ENCODE peak calls at places on chromosomes 2 and 18, in eight cellular contexts. One of them, this sample, is unnamed.

GRCh38 chr18:35610089-35610488 is 28.5 kb downstream of the GALNT1 start:
- DNase-seq in A172: no peak
- DNase-seq in uterus: no peak
- DNase-seq in H9: no peak
- DNase-seq in HTR-8/SVneo: no peak
- DNase-seq in activated T-cell treated with anti-CD3 and anti-CD28 coated beads, Interleukin-2, amount 50 U/mL, for 4 hours: no peak
- DNase-seq in stimulated activated naive CD4-positive, alpha-beta T cell: no peak
- DNase-seq in lower lobe of right lung: no peak
- DNase-seq in this sample: no peak

GRCh38 chr2:238133499-238134392 is 4.7 kb upstream of the KLHL30 start:
- DNase-seq in A172: no peak
- DNase-seq in uterus: no peak
- DNase-seq in H9: no peak
- DNase-seq in HTR-8/SVneo: no peak
- DNase-seq in activated T-cell treated with anti-CD3 and anti-CD28 coated beads, Interleukin-2, amount 50 U/mL, for 4 hours: no peak
- DNase-seq in stimulated activated naive CD4-positive, alpha-beta T cell: no peak
- DNase-seq in lower lobe of right lung: peak
- DNase-seq in this sample: no peak

GRCh38 chr2:175022923-175023322 is 17.7 kb upstream of the CHN1 start:
- DNase-seq in A172: no peak
- DNase-seq in uterus: no peak
- DNase-seq in H9: no peak
- DNase-seq in HTR-8/SVneo: no peak
- DNase-seq in activated T-cell treated with anti-CD3 and anti-CD28 coated beads, Interleukin-2, amount 50 U/mL, for 4 hours: no peak
- DNase-seq in stimulated activated naive CD4-positive, alpha-beta T cell: no peak
- DNase-seq in lower lobe of right lung: no peak
- DNase-seq in this sample: no peak

GRCh38 chr18:50287441-50288347 is at the start of gene CXXC1:
- DNase-seq in A172: peak
- DNase-seq in uterus: peak
- DNase-seq in H9: peak
- DNase-seq in HTR-8/SVneo: peak
- DNase-seq in activated T-cell treated with anti-CD3 and anti-CD28 coated beads, Interleukin-2, amount 50 U/mL, for 4 hours: peak
- DNase-seq in stimulated activated naive CD4-positive, alpha-beta T cell: peak
- DNase-seq in lower lobe of right lung: peak
- DNase-seq in this sample: peak

GRCh38 chr2:125037135-125037653 is 1012.1 kb downstream of the CNTNAP5 start:
- DNase-seq in A172: no peak
- DNase-seq in uterus: no peak
- DNase-seq in H9: no peak
- DNase-seq in HTR-8/SVneo: no peak
- DNase-seq in activated T-cell treated with anti-CD3 and anti-CD28 coated beads, Interleukin-2, amount 50 U/mL, for 4 hours: no peak
- DNase-seq in stimulated activated naive CD4-positive, alpha-beta T cell: no peak
- DNase-seq in lower lobe of right lung: no peak
- DNase-seq in this sample: no peak

GRCh38 chr2:181152221-181152620 is 171.8 kb downstream of the UBE2E3 start:
- DNase-seq in A172: no peak
- DNase-seq in uterus: no peak
- DNase-seq in H9: no peak
- DNase-seq in HTR-8/SVneo: no peak
- DNase-seq in activated T-cell treated with anti-CD3 and anti-CD28 coated beads, Interleukin-2, amount 50 U/mL, for 4 hours: no peak
- DNase-seq in stimulated activated naive CD4-positive, alpha-beta T cell: no peak
- DNase-seq in lower lobe of right lung: no peak
- DNase-seq in this sample: no peak

GRCh38 chr2:146814971-146815370 is 1029.9 kb upstream of the ACVR2A start:
- DNase-seq in A172: peak
- DNase-seq in uterus: no peak
- DNase-seq in H9: no peak
- DNase-seq in HTR-8/SVneo: no peak
- DNase-seq in activated T-cell treated with anti-CD3 and anti-CD28 coated beads, Interleukin-2, amount 50 U/mL, for 4 hours: no peak
- DNase-seq in stimulated activated naive CD4-positive, alpha-beta T cell: no peak
- DNase-seq in lower lobe of right lung: no peak
- DNase-seq in this sample: no peak

GRCh38 chr18:9094307-9095226 is 7.9 kb upstream of the NDUFV2 start:
- DNase-seq in A172: no peak
- DNase-seq in uterus: no peak
- DNase-seq in H9: no peak
- DNase-seq in HTR-8/SVneo: no peak
- DNase-seq in activated T-cell treated with anti-CD3 and anti-CD28 coated beads, Interleukin-2, amount 50 U/mL, for 4 hours: peak
- DNase-seq in stimulated activated naive CD4-positive, alpha-beta T cell: peak
- DNase-seq in lower lobe of right lung: no peak
- DNase-seq in this sample: no peak

GRCh38 chr2:11101430-11101829 is 53.8 kb upstream of the SLC66A3 start:
- DNase-seq in A172: no peak
- DNase-seq in uterus: no peak
- DNase-seq in H9: no peak
- DNase-seq in HTR-8/SVneo: no peak
- DNase-seq in activated T-cell treated with anti-CD3 and anti-CD28 coated beads, Interleukin-2, amount 50 U/mL, for 4 hours: no peak
- DNase-seq in stimulated activated naive CD4-positive, alpha-beta T cell: no peak
- DNase-seq in lower lobe of right lung: no peak
- DNase-seq in this sample: no peak

GRCh38 chr2:230614913-230615332 is 97.7 kb upstream of the CAB39 start:
- DNase-seq in A172: no peak
- DNase-seq in uterus: no peak
- DNase-seq in H9: no peak
- DNase-seq in HTR-8/SVneo: no peak
- DNase-seq in activated T-cell treated with anti-CD3 and anti-CD28 coated beads, Interleukin-2, amount 50 U/mL, for 4 hours: peak
- DNase-seq in stimulated activated naive CD4-positive, alpha-beta T cell: no peak
- DNase-seq in lower lobe of right lung: no peak
- DNase-seq in this sample: no peak

GRCh38 chr2:63842149-63843061 is 709 bp downstream of the UGP2 start:
- DNase-seq in A172: peak
- DNase-seq in uterus: peak
- DNase-seq in H9: no peak
- DNase-seq in HTR-8/SVneo: peak
- DNase-seq in activated T-cell treated with anti-CD3 and anti-CD28 coated beads, Interleukin-2, amount 50 U/mL, for 4 hours: no peak
- DNase-seq in stimulated activated naive CD4-positive, alpha-beta T cell: no peak
- DNase-seq in lower lobe of right lung: no peak
- DNase-seq in this sample: no peak

GRCh38 chr2:230564805-230565779 is 147.6 kb upstream of the CAB39 start:
- DNase-seq in A172: peak
- DNase-seq in uterus: no peak
- DNase-seq in H9: no peak
- DNase-seq in HTR-8/SVneo: peak
- DNase-seq in activated T-cell treated with anti-CD3 and anti-CD28 coated beads, Interleukin-2, amount 50 U/mL, for 4 hours: no peak
- DNase-seq in stimulated activated naive CD4-positive, alpha-beta T cell: no peak
- DNase-seq in lower lobe of right lung: no peak
- DNase-seq in this sample: no peak

GRCh38 chr2:148184967-148185366 is 164.1 kb downstream of the MBD5 start:
- DNase-seq in A172: no peak
- DNase-seq in uterus: no peak
- DNase-seq in H9: no peak
- DNase-seq in HTR-8/SVneo: no peak
- DNase-seq in activated T-cell treated with anti-CD3 and anti-CD28 coated beads, Interleukin-2, amount 50 U/mL, for 4 hours: no peak
- DNase-seq in stimulated activated naive CD4-positive, alpha-beta T cell: no peak
- DNase-seq in lower lobe of right lung: no peak
- DNase-seq in this sample: no peak

GRCh38 chr18:48797841-48798255 is 152.9 kb downstream of the SMAD7 start:
- DNase-seq in A172: no peak
- DNase-seq in uterus: no peak
- DNase-seq in H9: no peak
- DNase-seq in HTR-8/SVneo: no peak
- DNase-seq in activated T-cell treated with anti-CD3 and anti-CD28 coated beads, Interleukin-2, amount 50 U/mL, for 4 hours: no peak
- DNase-seq in stimulated activated naive CD4-positive, alpha-beta T cell: no peak
- DNase-seq in lower lobe of right lung: peak
- DNase-seq in this sample: no peak

GRCh38 chr2:221676566-221677172 is 104.6 kb upstream of the EPHA4 start:
- DNase-seq in A172: no peak
- DNase-seq in uterus: no peak
- DNase-seq in H9: no peak
- DNase-seq in HTR-8/SVneo: no peak
- DNase-seq in activated T-cell treated with anti-CD3 and anti-CD28 coated beads, Interleukin-2, amount 50 U/mL, for 4 hours: no peak
- DNase-seq in stimulated activated naive CD4-positive, alpha-beta T cell: no peak
- DNase-seq in lower lobe of right lung: no peak
- DNase-seq in this sample: no peak

GRCh38 chr18:59050661-59051057 is 89.0 kb upstream of the SEC11C start:
- DNase-seq in A172: no peak
- DNase-seq in uterus: no peak
- DNase-seq in H9: no peak
- DNase-seq in HTR-8/SVneo: no peak
- DNase-seq in activated T-cell treated with anti-CD3 and anti-CD28 coated beads, Interleukin-2, amount 50 U/mL, for 4 hours: no peak
- DNase-seq in stimulated activated naive CD4-positive, alpha-beta T cell: no peak
- DNase-seq in lower lobe of right lung: no peak
- DNase-seq in this sample: no peak

This sample was measured in T follicular helper cell.